ENCODE peak calls at places on chromosomes 3 and 15, in six cellular contexts. U is mesendoderm, M is trophoblast cell, S is IMR-90, D is mesenchymal stem cell, N is H1. O is an unnamed sample.

GRCh38 chr3:181728470-181728869 is 16.7 kb downstream of the SOX2 start:
- DNase-seq in N (no peak), M (no peak), U (no peak), D (no peak), S (no peak), O (no peak)

GRCh38 chr3:172087198-172087597 is 47.8 kb downstream of the FNDC3B start:
- DNase-seq in U (peak), D (no peak), M (peak), N (no peak), S (no peak), O (no peak)

GRCh38 chr3:152688313-152688712 is 146.6 kb upstream of the P2RY1 start:
- DNase-seq in M (peak), S (no peak), N (peak), U (peak), D (peak), O (no peak)

GRCh38 chr15:69271217-69271616 is 27.5 kb upstream of the PAQR5 start:
- DNase-seq in N (no peak), D (no peak), U (no peak), S (no peak), M (no peak), O (no peak)

GRCh38 chr3:71219744-71220638 is 363.5 kb downstream of the FOXP1 start:
- DNase-seq in S (no peak), D (no peak), U (no peak), M (no peak), N (no peak), O (no peak)

GRCh38 chr3:111128884-111129283 is 57.3 kb downstream of the NECTIN3 start:
- DNase-seq in M (peak), N (no peak), S (peak), U (peak), D (no peak), O (no peak)

GRCh38 chr3:44914936-44915335 is 40.5 kb downstream of the TGM4 start:
- DNase-seq in N (no peak), D (no peak), S (no peak), M (peak), U (peak), O (no peak)

GRCh38 chr3:16219777-16220176 is 45.0 kb downstream of the DPH3 start:
- DNase-seq in D (no peak), U (no peak), N (no peak), S (no peak), M (no peak), O (no peak)

GRCh38 chr3:77648214-77648613 is 608.3 kb downstream of the ROBO2 start:
- DNase-seq in M (no peak), U (no peak), N (no peak), D (no peak), S (no peak), O (no peak)

GRCh38 chr15:86079491-86080266 is at the start of gene AGBL1:
- DNase-seq in U (peak), M (peak), D (no peak), S (no peak), N (peak), O (no peak)

GRCh38 chr3:56788506-56788905 is 13.2 kb downstream of the ARHGEF3 start:
- DNase-seq in N (no peak), D (no peak), U (no peak), S (no peak), M (no peak), O (no peak)

GRCh38 chr15:82045892-82046667 is at the start of gene MEX3B:
- DNase-seq in U (peak), N (peak), M (peak), D (peak), S (peak), O (peak)

GRCh38 chr3:195543642-195544536 is 764 bp upstream of the PPP1R2 start:
- DNase-seq in D (no peak), N (no peak), S (no peak), M (peak), U (peak), O (peak)

GRCh38 chr3:128969993-128970740 is 23.7 kb downstream of the CFAP92 start:
- DNase-seq in S (peak), D (peak), N (no peak), U (peak), M (peak), O (peak)

GRCh38 chr3:31009881-31010280 is 115.4 kb upstream of the GADL1 start:
- DNase-seq in M (peak), D (no peak), U (peak), N (no peak), S (no peak), O (peak)

GRCh38 chr15:59998256-59999063 is 5.7 kb upstream of the FOXB1 start:
- DNase-seq in D (no peak), N (no peak), U (no peak), M (no peak), S (no peak), O (peak)

GRCh38 chr3:197465197-197465995 is 90.4 kb downstream of the BDH1 start:
- DNase-seq in U (peak), N (no peak), M (no peak), D (peak), S (no peak), O (no peak)

GRCh38 chr3:30657914-30658313 is 51.5 kb downstream of the TGFBR2 start:
- DNase-seq in D (no peak), N (no peak), U (no peak), M (no peak), S (peak), O (no peak)

DNA sequence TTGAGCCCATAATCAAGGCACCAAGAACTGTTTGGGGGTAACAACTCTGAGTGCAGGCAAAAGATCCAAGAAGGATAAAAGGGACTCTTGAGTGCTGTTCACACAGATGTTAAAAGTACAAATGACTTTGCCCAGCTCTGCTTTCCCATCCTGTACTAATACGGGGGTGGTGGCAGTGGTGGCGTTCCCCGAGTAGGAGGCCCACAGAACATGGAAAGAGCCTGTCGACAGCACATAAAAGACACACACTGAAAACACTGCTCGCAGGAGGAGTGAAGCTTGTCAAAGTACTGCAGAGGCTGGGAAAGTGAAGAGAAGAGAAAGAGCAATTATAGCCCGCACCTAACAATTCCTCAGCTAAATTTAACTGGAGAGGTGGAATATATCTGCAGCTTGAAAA is 40.9 kb downstream of the HACD2 start:
- DNase-seq in N (no peak), U (no peak), S (no peak), M (no peak), D (no peak), O (no peak)
- H3K4me3 ChIP-seq in N (no peak), U (no peak), S (no peak), M (no peak), D (no peak), O (no peak)

GRCh38 chr3:126209741-126210140 is 29.4 kb upstream of the ALDH1L1 start:
- DNase-seq in S (no peak), D (no peak), M (no peak), U (no peak), N (no peak), O (no peak)

GRCh38 chr3:126212250-126212628 is 31.9 kb upstream of the ALDH1L1 start:
- DNase-seq in D (no peak), S (no peak), U (no peak), M (no peak), N (no peak), O (no peak)

GRCh38 chr3:126213376-126214044 is 33.1 kb upstream of the ALDH1L1 start:
- DNase-seq in S (no peak), U (peak), D (peak), M (no peak), N (no peak), O (no peak)

GRCh38 chr3:126211569-126211968 is 31.2 kb upstream of the ALDH1L1 start:
- DNase-seq in D (no peak), S (no peak), U (peak), M (peak), N (no peak), O (no peak)

GRCh38 chr3:126212629-126213375 is 32.4 kb upstream of the ALDH1L1 start:
- DNase-seq in S (peak), U (peak), D (peak), N (peak), M (peak), O (peak)
- H4K8ac ChIP-seq in S (no peak), U (no peak), D (peak), N (peak), M (peak), O (peak)

GRCh38 chr3:187943677-187944390 is 198.6 kb upstream of the BCL6 start:
- DNase-seq in M (no peak), U (peak), N (no peak), D (no peak), S (peak), O (no peak)
- H3K4me3 ChIP-seq in M (no peak), U (no peak), N (no peak), D (no peak), S (no peak), O (no peak)

GRCh38 chr3:19948192-19948591 is 1.3 kb downstream of the RAB5A start:
- DNase-seq in D (no peak), N (no peak), S (no peak), M (no peak), U (no peak), O (no peak)

GRCh38 chr3:19945405-19946290 is 1.2 kb upstream of the RAB5A start:
- DNase-seq in N (no peak), S (no peak), U (no peak), D (no peak), M (peak), O (no peak)

GRCh38 chr3:19946832-19947548 is at the start of gene RAB5A:
- DNase-seq in U (peak), N (peak), D (peak), M (peak), S (peak), O (peak)

GRCh38 chr3:19947549-19948071 is 713 bp downstream of the RAB5A start:
- DNase-seq in D (peak), U (peak), N (peak), M (peak), S (peak), O (peak)

GRCh38 chr3:19946291-19946831 is 536 bp upstream of the RAB5A start:
- DNase-seq in D (no peak), M (peak), U (no peak), N (peak), S (no peak), O (no peak)
- H4K8ac ChIP-seq in D (peak), M (peak), U (peak), N (peak), S (peak), O (no peak)

GRCh38 chr3:39149059-39149455 is 4.3 kb downstream of the CSRNP1 start:
- DNase-seq in M (no peak), N (no peak), D (peak), U (no peak), S (no peak), O (no peak)

GRCh38 chr3:39148116-39149058 is 5.0 kb downstream of the CSRNP1 start:
- DNase-seq in M (no peak), U (peak), N (no peak), S (peak), D (peak), O (no peak)

GRCh38 chr3:39146611-39147373 is 6.6 kb downstream of the CSRNP1 start:
- DNase-seq in N (no peak), D (peak), M (peak), U (peak), S (peak), O (no peak)

GRCh38 chr3:39147374-39147709 is 6.0 kb downstream of the CSRNP1 start:
- DNase-seq in U (no peak), N (no peak), M (no peak), D (no peak), S (no peak), O (no peak)

GRCh38 chr3:39147711-39148115 is 5.7 kb downstream of the CSRNP1 start:
- DNase-seq in U (peak), S (peak), D (no peak), M (peak), N (no peak), O (no peak)
- H3K4me3 ChIP-seq in U (no peak), S (no peak), D (peak), M (no peak), N (no peak), O (no peak)

DNA sequence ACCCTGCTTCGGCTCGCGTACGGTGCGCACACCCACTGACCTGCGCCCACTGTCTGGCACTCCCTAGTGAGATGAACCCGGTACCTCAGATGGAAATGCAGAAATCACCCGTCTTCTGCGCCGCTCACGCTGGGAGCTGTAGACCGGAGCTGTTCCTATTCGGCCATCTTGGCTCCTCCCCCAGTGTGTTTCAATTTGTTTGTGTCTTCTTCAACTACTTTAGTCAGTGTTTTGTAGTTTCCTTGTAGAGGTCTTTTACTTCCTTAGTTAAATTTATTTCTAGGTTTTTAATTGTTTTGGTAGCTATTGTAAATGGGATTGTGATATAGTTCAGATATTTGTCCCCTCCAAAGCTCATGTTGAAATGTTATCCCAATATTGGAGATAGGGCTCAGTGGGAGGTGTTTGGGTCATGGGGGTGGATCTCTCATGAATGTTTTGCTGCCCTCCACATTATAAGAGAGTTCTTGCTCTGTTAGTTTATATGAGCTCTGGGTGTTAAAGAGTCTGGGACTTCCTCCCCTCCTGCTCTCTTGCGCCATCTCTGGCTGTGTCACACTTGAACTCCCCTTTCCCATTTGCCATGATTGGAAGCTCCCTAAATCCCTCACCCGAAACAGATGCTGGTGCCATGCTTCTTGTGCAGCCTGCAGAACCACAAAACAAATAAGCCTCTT is 304.4 kb downstream of the DOCK3 start:
- DNase-seq in S (no peak), U (peak), N (no peak), D (no peak), M (no peak), O (no peak)
- H4K8ac ChIP-seq in S (no peak), U (no peak), N (peak), D (no peak), M (peak), O (no peak)

O was measured in neuronal stem cell.